ENCODE peak calls at places on chromosomes 7 and 10, in six cellular contexts. A is colonic mucosa; F is fibroblast of lung; E is left ventricle myocardium inferior; N is CD8-positive, alpha-beta T cell; T is pancreas. Q is an unnamed sample.

GRCh38 chr7:99092064-99092720 is 51.7 kb downstream of the SMURF1 start:
- DNase-seq in A (no peak), F (no peak), E (no peak), N (no peak), T (peak; percentile 67), Q (no peak)

GRCh38 chr7:486216-486743 is 33.4 kb downstream of the PDGFA start:
- DNase-seq in A (no peak), F (no peak), E (no peak), N (no peak), T (peak; percentile 10), Q (no peak)

GRCh38 chr7:2151801-2152612 is 80.7 kb downstream of the MAD1L1 start:
- DNase-seq in A (no peak), F (no peak), E (no peak), N (no peak), T (peak; percentile 7), Q (no peak)

GRCh38 chr7:100865971-100866720 is 1.0 kb upstream of the TRIP6 start:
- DNase-seq in A (peak; percentile 91), F (peak; percentile 36), E (peak; percentile 81), N (peak; percentile 50), T (peak; percentile 85), Q (peak; percentile 74)

GRCh38 chr7:35777121-35777520 is 23.7 kb upstream of the SEPTIN7 start:
- DNase-seq in A (no peak), F (no peak), E (no peak), N (no peak), T (no peak), Q (no peak)

GRCh38 chr7:5248201-5248885 is 34.4 kb upstream of the SLC29A4 start:
- DNase-seq in A (peak; percentile 47), F (no peak), E (peak; percentile 69), N (no peak), T (no peak), Q (no peak)

GRCh38 chr10:17643339-17643754 is 604 bp upstream of the STAM start:
- DNase-seq in A (no peak), F (peak; percentile 84), E (peak; percentile 70), N (no peak), T (peak; percentile 76), Q (peak; percentile 95)

GRCh38 chr10:33715303-33715702 is 380.8 kb upstream of the NRP1 start:
- DNase-seq in A (no peak), F (no peak), E (peak; percentile 51), N (no peak), T (no peak), Q (peak; percentile 2)

GRCh38 chr7:132140341-132140740 is 435.9 kb downstream of the PLXNA4 start:
- DNase-seq in A (no peak), F (peak; percentile 57), E (no peak), N (no peak), T (no peak), Q (no peak)

GRCh38 chr7:158022601-158023000 is 565.0 kb downstream of the PTPRN2 start:
- DNase-seq in A (no peak), F (no peak), E (no peak), N (no peak), T (no peak), Q (no peak)

GRCh38 chr10:9211228-9211627 is 1156.7 kb downstream of the GATA3 start:
- DNase-seq in A (no peak), F (no peak), E (no peak), N (no peak), T (no peak), Q (no peak)

GRCh38 chr10:58275261-58275660 is 6.3 kb downstream of the CISD1 start:
- DNase-seq in A (no peak), F (no peak), E (no peak), N (no peak), T (no peak), Q (no peak)

GRCh38 chr10:31959461-31960173 is 31.0 kb upstream of the ARHGAP12 start:
- DNase-seq in A (no peak), F (no peak), E (no peak), N (no peak), T (no peak), Q (no peak)

GRCh38 chr10:86553639-86554038 is 32.0 kb upstream of the WAPL start:
- DNase-seq in A (no peak), F (no peak), E (no peak), N (no peak), T (no peak), Q (no peak)

GRCh38 chr7:142123184-142123583 is 11.7 kb downstream of the MGAM2 start:
- DNase-seq in A (no peak), F (no peak), E (no peak), N (no peak), T (no peak), Q (no peak)

GRCh38 chr10:100939763-100940344 is 27.1 kb downstream of the SLF2 start:
- DNase-seq in A (no peak), F (peak; percentile 16), E (no peak), N (no peak), T (no peak), Q (no peak)

GRCh38 chr10:100930368-100930767 is 17.6 kb downstream of the SLF2 start:
- DNase-seq in A (no peak), F (no peak), E (no peak), N (no peak), T (no peak), Q (peak; percentile 16)

GRCh38 chr10:100934084-100934659 is 21.4 kb downstream of the SLF2 start:
- DNase-seq in A (no peak), F (no peak), E (no peak), N (no peak), T (no peak), Q (no peak)
- TF ChIP-seq CTCF in A (peak; percentile 36), F (peak; percentile 64), E (peak; percentile 38), N (peak; percentile 49), T (no peak), Q (no peak)

GRCh38 chr7:108193593-108194498 is 63.7 kb upstream of the LAMB4 start:
- DNase-seq in A (no peak), F (no peak), E (no peak), N (no peak), T (no peak), Q (no peak)
- H3K4me1 ChIP-seq in A (no peaks in the 10 kb centered on the region), F (no peaks in the 10 kb centered on the region), E (no peaks in the 10 kb centered on the region), N (no peaks in the 10 kb centered on the region), T (no peaks in the 10 kb centered on the region), Q (no peaks in the 10 kb centered on the region)

DNA sequence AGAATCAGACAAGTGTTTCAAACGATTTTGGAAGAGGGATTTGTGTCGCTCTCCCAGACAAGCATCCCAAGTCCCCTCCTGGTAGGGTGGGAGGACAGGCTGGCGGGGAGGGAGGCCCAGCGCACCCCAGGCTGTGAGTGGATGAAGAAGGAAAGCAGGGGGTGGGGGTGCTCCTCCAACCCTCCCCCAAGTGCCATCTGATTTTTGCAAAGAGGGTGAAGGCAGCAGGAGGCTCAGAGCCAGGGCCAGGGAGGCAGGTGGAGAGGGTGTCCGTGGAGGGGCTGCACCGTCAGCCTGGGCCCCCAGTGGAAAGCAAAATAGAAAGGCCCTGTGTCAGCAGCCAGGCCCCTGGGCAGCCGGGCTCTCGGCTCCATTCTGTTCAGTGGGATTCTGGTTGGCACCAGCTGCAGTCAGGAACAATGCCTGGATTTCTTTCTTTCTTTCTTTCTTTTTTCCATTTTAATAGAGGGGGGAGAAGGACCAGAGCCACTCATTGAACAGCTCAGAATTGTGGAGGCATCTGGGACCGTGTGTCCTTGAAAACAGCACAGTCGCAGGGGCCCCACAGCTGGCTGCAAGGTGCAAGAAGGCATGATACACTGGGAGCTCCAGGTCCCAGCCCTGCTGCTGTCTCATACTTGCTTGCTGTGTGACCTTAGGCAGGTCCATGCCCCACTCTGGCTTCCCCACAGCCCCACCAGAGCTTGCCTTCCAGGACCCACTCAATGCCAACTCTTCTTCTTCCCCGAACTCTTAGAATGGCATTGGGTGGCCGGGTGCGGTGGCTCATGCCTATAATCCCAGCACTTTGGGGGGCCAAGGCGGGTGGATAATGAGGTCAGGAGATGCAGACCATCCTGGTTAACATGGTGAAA is 7.1 kb upstream of the ZMIZ1 start:
- DNase-seq in A (peak; percentile 20), F (no peak), E (peak; percentile 10), N (no peak), T (peak; percentile 22), Q (no peak)
- H3K27ac ChIP-seq in A (no peak overlapping the region), F (no peak overlapping the region), E (no peak overlapping the region), N (no peak overlapping the region), T (no peak overlapping the region), Q (no peak overlapping the region)

DNA sequence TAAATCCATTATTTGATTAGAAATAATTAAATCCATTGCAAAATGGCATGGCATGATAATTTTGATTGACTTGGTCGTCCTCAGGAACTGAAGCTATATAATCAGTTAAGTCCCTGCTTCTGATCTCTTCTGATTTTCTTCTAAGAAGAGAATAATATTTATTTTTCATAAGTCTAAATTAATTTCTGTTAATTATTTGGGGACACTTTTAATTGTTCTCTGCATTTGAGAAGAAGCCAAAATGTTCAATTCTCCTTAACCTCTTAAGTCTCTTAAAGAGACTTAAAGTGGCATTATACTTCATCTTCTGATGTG is 67.2 kb downstream of the CAV1 start:
- DNase-seq in A (no peak), F (no peak), E (no peak), N (no peak), T (no peak), Q (no peak)
- TF ChIP-seq CTCF in A (no peak), F (no peak), E (peak; percentile 4), N (peak; percentile 38), T (no peak), Q (no peak)

GRCh38 chr10:73248259-73248724 is 1.2 kb upstream of the DNAJC9 start:
- DNase-seq in A (no peak), F (no peak), E (no peak), N (no peak), T (no peak), Q (no peak)

GRCh38 chr10:73246783-73247508 is at the start of gene DNAJC9:
- DNase-seq in A (peak; percentile 99), F (peak; percentile 92), E (peak; percentile 95), N (peak; percentile 95), T (peak; percentile 96), Q (peak; percentile 96)

GRCh38 chr10:73246322-73246782 is 703 bp downstream of the DNAJC9 start:
- DNase-seq in A (no peak), F (no peak), E (no peak), N (no peak), T (no peak), Q (no peak)

GRCh38 chr10:73244866-73245477 is 2.1 kb downstream of the DNAJC9 start:
- DNase-seq in A (no peak), F (no peak), E (no peak), N (no peak), T (no peak), Q (no peak)

DNA sequence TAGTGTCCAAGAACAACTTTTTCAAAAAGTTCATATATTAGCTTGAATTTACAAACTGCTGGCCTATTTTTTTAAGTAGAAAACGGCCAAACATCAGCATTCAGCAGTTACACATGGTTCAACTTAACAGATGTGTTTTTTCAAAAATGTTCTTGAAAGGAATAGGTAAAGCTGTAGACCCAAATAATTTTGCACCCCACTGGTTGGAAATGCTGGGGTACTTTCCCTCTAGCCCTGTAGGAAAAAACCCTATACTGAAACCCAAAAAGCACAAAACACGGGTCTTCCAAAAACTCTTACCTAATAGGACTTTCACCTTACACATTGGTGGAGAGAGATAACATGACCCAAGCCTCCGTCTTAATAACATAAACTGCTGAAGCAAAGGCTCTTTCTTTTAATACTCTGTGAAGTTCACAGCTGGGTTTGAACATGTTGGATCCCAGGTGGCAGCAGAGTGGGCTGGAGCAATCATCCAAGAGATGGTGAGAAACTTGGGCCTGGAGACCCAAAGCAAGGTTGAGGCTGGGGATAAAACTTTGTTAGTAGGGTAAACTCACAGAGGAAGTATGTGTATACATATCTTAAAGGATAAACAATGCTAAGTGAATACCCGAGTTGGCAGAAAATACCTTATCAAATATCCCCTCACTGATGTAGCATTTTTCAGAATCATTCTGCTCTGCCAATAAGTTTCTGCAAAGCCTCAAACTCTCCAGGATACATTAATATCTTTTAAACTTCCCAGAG is 629 bp upstream of the DNAJC9 start:
- DNase-seq in A (no peak), F (no peak), E (no peak), N (no peak), T (no peak), Q (no peak)
- H3K4me1 ChIP-seq in A (peaks cover 8% of the 10 kb centered on the region), F (peaks cover 8% of the 10 kb centered on the region), E (peaks cover 58% of the 10 kb centered on the region), N (peaks cover 35% of the 10 kb centered on the region), T (no peaks in the 10 kb centered on the region), Q (peaks cover 31% of the 10 kb centered on the region)

Q was measured in gastrocnemius medialis.